ENCODE peak calls at places on chromosomes 4 and X, in six cellular contexts. E is HCT116, M is fibroblast of lung, W is ovary, T is OCI-LY7, B is H9. D is an unnamed sample.

GRCh38 chr4:125801373-125801772 is 486.6 kb downstream of the FAT4 start:
- DNase-seq in E (no peak), M (peak; percentile 54), W (no peak), T (no peak), B (no peak), D (no peak)

GRCh38 chrX:39975094-39975865 is 122.5 kb downstream of the BCOR start:
- DNase-seq in E (peak; percentile 85), M (no peak), W (no peak), T (no peak), B (no peak), D (no peak)

GRCh38 chr4:173171098-173171497 is 2.5 kb downstream of the GALNT7 start:
- DNase-seq in E (no peak), M (peak; percentile 40), W (no peak), T (peak; percentile 36), B (no peak), D (no peak)

GRCh38 chrX:35380808-35381700 is 417.1 kb upstream of the MAGEB16 start:
- DNase-seq in E (no peak), M (peak; percentile 1), W (no peak), T (peak; percentile 13), B (no peak), D (no peak)

GRCh38 chrX:68498044-68498507 is 775 bp upstream of the YIPF6 start:
- DNase-seq in E (no peak), M (no peak), W (no peak), T (peak; percentile 12), B (no peak), D (no peak)

GRCh38 chr4:89242864-89243740 is 64.5 kb downstream of the GPRIN3 start:
- DNase-seq in E (no peak), M (no peak), W (no peak), T (no peak), B (no peak), D (no peak)

GRCh38 chrX:34918091-34918736 is 24.4 kb upstream of the FAM47B start:
- DNase-seq in E (no peak), M (peak; percentile 61), W (no peak), T (no peak), B (no peak), D (peak; percentile 60)

GRCh38 chrX:38060331-38060878 is 54.1 kb downstream of the SYTL5 start:
- DNase-seq in E (no peak), M (peak; percentile 73), W (no peak), T (no peak), B (no peak), D (no peak)

GRCh38 chr4:99815597-99816011 is 1.0 kb upstream of the DAPP1 start:
- DNase-seq in E (peak; percentile 78), M (no peak), W (no peak), T (peak; percentile 60), B (peak; percentile 41), D (peak; percentile 40)

GRCh38 chr4:125062079-125062478 is 252.7 kb upstream of the FAT4 start:
- DNase-seq in E (no peak), M (no peak), W (no peak), T (no peak), B (no peak), D (no peak)

GRCh38 chrX:100407784-100408642 is 2.1 kb downstream of the PCDH19 start:
- DNase-seq in E (no peak), M (peak; percentile 3), W (no peak), T (no peak), B (peak; percentile 33), D (no peak)

GRCh38 chrX:73855546-73855945 is 292.5 kb downstream of the CHIC1 start:
- DNase-seq in E (peak; percentile 28), M (peak; percentile 53), W (peak; percentile 46), T (peak; percentile 60), B (peak; percentile 71), D (peak; percentile 79)

GRCh38 chrX:123348468-123348867 is 164.4 kb downstream of the GRIA3 start:
- DNase-seq in E (no peak), M (peak; percentile 62), W (no peak), T (no peak), B (no peak), D (no peak)

GRCh38 chr4:53489279-53489889 is 101.9 kb downstream of the LNX1 start:
- DNase-seq in E (no peak), M (peak; percentile 65), W (no peak), T (no peak), B (no peak), D (peak; percentile 68)

GRCh38 chr4:3302164-3302785 is 9.5 kb downstream of the RGS12 start:
- DNase-seq in E (no peak), M (peak; percentile 64), W (no peak), T (no peak), B (no peak), D (no peak)

GRCh38 chr4:15239866-15240265 is 188.0 kb upstream of the C1QTNF7 start:
- DNase-seq in E (no peak), M (peak; percentile 31), W (no peak), T (no peak), B (no peak), D (peak; percentile 54)

GRCh38 chr4:56733352-56733751 is 52.3 kb upstream of the HOPX start:
- DNase-seq in E (no peak), M (no peak), W (no peak), T (no peak), B (no peak), D (no peak)

GRCh38 chr4:124947622-124948265 is 235.2 kb upstream of the ANKRD50 start:
- DNase-seq in E (no peak), M (peak; percentile 40), W (no peak), T (no peak), B (no peak), D (no peak)

GRCh38 chr4:2009651-2010233 is 968 bp upstream of the NELFA start:
- DNase-seq in E (peak; percentile 43), M (peak; percentile 49), W (peak; percentile 46), T (peak; percentile 51), B (peak; percentile 67), D (peak; percentile 41)

GRCh38 chr4:2007804-2008670 is 737 bp downstream of the NELFA start:
- DNase-seq in E (no peak), M (peak; percentile 9), W (no peak), T (no peak), B (no peak), D (no peak)

GRCh38 chr4:2006956-2007653 is 1.7 kb downstream of the NELFA start:
- DNase-seq in E (no peak), M (no peak), W (no peak), T (no peak), B (no peak), D (no peak)

GRCh38 chr4:2008671-2008920 is 178 bp downstream of the NELFA start:
- DNase-seq in E (no peak), M (no peak), W (no peak), T (no peak), B (no peak), D (no peak)

GRCh38 chr4:2008921-2009650 is at the start of gene NELFA:
- DNase-seq in E (peak; percentile 93), M (peak; percentile 89), W (peak; percentile 95), T (peak; percentile 98), B (peak; percentile 96), D (peak; percentile 84)
- TF ChIP-seq CTCF in E (no peak), M (peak; percentile 31), W (peak; percentile 55), T (no peak), B (no peak), D (peak; percentile 37)

DNA sequence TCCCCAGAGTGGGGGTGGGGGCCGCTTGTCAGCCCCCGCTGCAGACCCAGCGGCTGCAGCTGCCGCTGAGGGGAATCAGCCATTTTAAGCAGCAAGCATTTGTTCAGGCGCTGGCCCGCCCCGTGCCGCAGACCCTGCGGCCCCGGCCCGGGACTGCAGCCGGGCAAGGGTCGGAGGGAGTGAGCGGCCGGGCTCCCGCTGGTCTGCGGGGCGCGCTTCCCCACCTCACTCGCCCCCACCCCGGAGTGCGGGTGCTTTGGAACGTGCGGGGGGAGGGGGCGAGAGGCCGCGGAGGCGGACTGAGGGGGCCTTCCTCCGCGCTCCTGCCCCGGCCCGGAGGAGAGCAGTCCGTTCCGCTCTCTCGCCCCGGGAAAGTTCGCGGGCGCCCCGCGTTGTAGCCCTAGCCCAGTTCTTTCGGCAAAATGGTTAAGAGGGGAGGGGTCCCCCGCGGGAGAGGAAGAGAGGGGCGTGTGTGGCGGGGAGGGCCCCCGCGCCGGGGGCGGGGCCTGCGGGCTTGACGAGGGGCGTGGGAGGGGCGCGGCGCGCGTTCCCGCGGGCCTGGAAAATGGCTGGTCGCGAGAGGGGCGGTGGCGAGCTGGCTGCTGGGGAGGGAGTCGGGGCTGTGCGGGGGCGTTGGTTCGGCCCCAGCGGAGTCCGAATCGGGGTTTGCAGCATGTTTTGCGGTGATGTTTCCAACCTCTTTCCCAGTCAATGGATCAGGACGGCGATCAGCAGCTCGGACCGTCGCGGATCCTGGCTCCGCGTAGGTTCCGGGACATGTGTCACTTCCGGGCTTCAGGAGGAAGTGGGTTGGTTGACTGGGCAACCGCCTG is 914 bp downstream of the ING2 start:
- DNase-seq in E (peak; percentile 51), M (peak; percentile 88), W (peak; percentile 87), T (peak; percentile 86), B (peak; percentile 91), D (peak; percentile 86)
- H3K27ac ChIP-seq in E (peak overlapping the region; percentile 78), M (peak overlapping the region; percentile 95), W (peak overlapping the region; percentile 97), T (peak overlapping the region; percentile 89), B (no peak overlapping the region), D (peak overlapping the region; percentile 99)

GRCh38 chrX:150761176-150761818 is 68.1 kb downstream of the MTMR1 start:
- DNase-seq in E (no peak), M (no peak), W (no peak), T (no peak), B (no peak), D (no peak)
- TF ChIP-seq CTCF in E (no peak), M (no peak), W (no peak), T (no peak), B (no peak), D (no peak)

GRCh38 chr4:139809207-139810157 is 143.9 kb downstream of the MGST2 start:
- DNase-seq in E (no peak), M (no peak), W (no peak), T (no peak), B (no peak), D (no peak)

GRCh38 chr4:139807483-139807882 is 141.9 kb downstream of the MGST2 start:
- DNase-seq in E (no peak), M (no peak), W (no peak), T (no peak), B (no peak), D (no peak)

GRCh38 chr4:139806929-139807328 is 141.3 kb downstream of the MGST2 start:
- DNase-seq in E (no peak), M (no peak), W (no peak), T (no peak), B (no peak), D (no peak)

GRCh38 chr4:139810710-139811109 is 145.1 kb downstream of the MGST2 start:
- DNase-seq in E (no peak), M (no peak), W (no peak), T (no peak), B (no peak), D (no peak)

DNA sequence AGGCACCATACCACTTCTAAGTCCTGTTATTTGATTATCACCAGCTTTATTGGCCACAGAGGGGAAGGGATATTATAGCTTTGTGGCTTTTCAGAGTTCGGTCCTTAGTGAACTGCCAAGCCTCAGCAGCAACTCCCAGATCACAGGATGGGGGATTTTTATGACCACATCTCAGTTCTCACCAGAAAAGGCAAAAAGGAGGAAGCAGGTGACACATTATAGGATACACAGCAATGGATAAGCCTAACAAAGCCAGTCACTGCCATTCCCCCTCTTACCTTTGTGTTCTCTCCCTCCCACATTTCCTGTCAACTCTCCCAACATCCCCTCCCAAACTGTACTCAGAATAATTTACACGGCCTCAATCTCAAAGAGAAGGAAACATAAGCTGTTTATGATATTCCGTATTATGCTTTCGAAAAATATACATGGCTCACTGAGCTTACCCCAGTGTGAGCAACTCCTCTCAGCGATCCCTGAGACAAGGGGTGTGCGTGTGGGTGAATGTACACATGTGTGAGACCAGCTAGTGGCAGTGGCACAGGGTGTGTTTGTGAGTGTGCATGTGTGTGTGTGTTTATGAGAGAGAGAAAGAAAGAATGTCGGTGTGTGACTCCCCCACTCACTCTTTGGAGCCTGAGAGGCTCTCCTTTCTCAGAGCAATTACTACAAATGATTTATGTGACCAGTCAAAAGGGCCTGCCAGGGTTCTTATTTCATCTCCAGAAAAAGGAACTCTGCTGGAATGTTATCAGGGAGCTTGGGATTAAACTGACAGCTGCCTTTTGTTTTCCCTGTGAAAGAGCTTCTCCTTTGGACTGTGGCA is 143.0 kb downstream of the MGST2 start:
- DNase-seq in E (no peak), M (peak; percentile 41), W (no peak), T (no peak), B (no peak), D (no peak)
- H3K27ac ChIP-seq in E (no peak overlapping the region), M (no peak overlapping the region), W (no peak overlapping the region), T (no peak overlapping the region), B (no peak overlapping the region), D (no peak overlapping the region)